ENCODE peak calls at places on chromosomes 12 and 14, in four cellular contexts. B is IMR-90, F is H1, H is H9. Q is an unnamed sample.

GRCh38 chr14:24425704-24426103 is 3.8 kb downstream of the CBLN3 start:
- DNase-seq in B (peak), F (no peak), H (no peak), Q (no peak)

GRCh38 chr14:65824285-65824977 is 411.9 kb downstream of the FUT8 start:
- DNase-seq in B (peak), F (no peak), H (peak), Q (peak)

GRCh38 chr12:49403887-49404517 is 36.7 kb downstream of the SPATS2 start:
- DNase-seq in B (no peak), F (no peak), H (no peak), Q (no peak)

GRCh38 chr12:65670775-65671174 is 153.5 kb upstream of the HMGA2 start:
- DNase-seq in B (peak), F (no peak), H (no peak), Q (no peak)

GRCh38 chr12:58502236-58502635 is 418.1 kb downstream of the LRIG3 start:
- DNase-seq in B (peak), F (no peak), H (no peak), Q (peak)

GRCh38 chr14:55438066-55438683 is 2.2 kb downstream of the TBPL2 start:
- DNase-seq in B (peak), F (no peak), H (no peak), Q (peak)

GRCh38 chr12:57605308-57606015 is 838 bp downstream of the DTX3 start:
- DNase-seq in B (no peak), F (no peak), H (no peak), Q (peak)

GRCh38 chr14:60648934-60649814 is at the start of gene SIX1:
- DNase-seq in B (peak), F (no peak), H (peak), Q (peak)

GRCh38 chr14:58199726-58200479 is at the start of gene ACTR10:
- DNase-seq in B (peak), F (peak), H (peak), Q (peak)

GRCh38 chr12:105107176-105107496 is 395 bp upstream of the WASHC4 start:
- DNase-seq in B (peak), F (no peak), H (no peak), Q (no peak)

GRCh38 chr14:102215522-102216250 is 76.0 kb downstream of the WDR20 start:
- DNase-seq in B (peak), F (no peak), H (no peak), Q (peak)

GRCh38 chr14:32313977-32314376 is 15.1 kb upstream of the AKAP6 start:
- DNase-seq in B (no peak), F (no peak), H (no peak), Q (peak)

GRCh38 chr12:16586350-16587109 is 19.4 kb downstream of the LMO3 start:
- DNase-seq in B (peak), F (no peak), H (no peak), Q (no peak)

GRCh38 chr14:59240356-59240755 is 51.9 kb downstream of the DAAM1 start:
- DNase-seq in B (no peak), F (no peak), H (no peak), Q (no peak)

GRCh38 chr14:64760146-64760755 is 56.0 kb downstream of the PLEKHG3 start:
- DNase-seq in B (peak), F (no peak), H (peak), Q (peak)

GRCh38 chr14:47763188-47763854 is 87.9 kb upstream of the MDGA2 start:
- DNase-seq in B (no peak), F (no peak), H (no peak), Q (no peak)

GRCh38 chr12:53352331-53353258 is 16.4 kb upstream of the SP7 start:
- DNase-seq in B (peak), F (no peak), H (peak), Q (peak)

GRCh38 chr12:47805417-47805816 is 14.3 kb downstream of the HDAC7 start:
- DNase-seq in B (peak), F (no peak), H (no peak), Q (no peak)

DNA sequence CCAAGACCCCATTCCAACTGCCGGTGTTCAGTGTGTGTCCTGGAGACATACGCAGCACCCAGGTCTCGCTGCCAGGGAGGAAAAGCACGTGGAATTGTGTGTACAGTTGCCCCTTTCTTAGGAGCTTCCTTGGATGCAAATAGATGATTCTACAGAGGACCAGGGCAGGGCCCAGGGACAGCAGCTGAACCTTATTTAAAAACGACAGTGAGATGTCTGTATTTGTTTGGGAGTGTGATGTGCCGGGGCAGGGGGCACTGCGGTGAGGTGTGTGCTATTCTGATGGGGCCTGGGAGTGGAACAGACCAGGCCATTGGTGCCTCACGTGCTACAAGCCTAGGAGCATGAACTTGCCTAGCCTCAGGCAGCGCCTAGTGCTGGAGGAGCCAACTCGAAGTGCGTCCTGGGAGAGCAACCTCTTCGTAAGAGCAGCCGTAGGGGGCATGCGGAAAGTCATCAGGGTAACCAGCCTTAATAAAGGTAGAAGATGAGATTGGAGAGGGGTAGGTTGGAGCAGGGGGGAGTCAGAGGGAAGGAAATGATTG is 98.3 kb upstream of the ESRRB start:
- DNase-seq in B (no peak), F (no peak), H (peak), Q (no peak)
- H4K5ac ChIP-seq in B (no peak), F (no peak), H (no peak), Q (no peak)

DNA sequence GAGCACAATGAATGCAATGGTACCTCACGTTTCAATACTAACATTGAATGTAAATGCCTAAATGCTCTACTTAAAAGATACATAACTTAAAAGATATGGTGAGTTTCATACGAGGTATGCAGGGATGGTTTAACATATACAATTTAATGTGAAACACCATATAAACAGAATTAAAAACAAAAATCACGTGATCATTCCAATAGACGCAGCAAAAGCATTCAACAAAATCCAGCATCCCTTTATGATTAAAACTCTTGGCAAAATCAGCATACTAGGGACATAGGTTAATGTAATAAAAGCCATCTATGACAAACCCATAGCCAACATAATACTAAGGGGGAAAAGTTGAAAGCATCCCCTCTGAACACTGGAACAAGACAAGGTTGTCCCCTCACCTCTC is 845.7 kb downstream of the SLC16A7 start:
- DNase-seq in B (no peak), F (no peak), H (no peak), Q (no peak)
- H4K5ac ChIP-seq in B (no peak), F (no peak), H (no peak), Q (no peak)

GRCh38 chr14:73461478-73462077 is 3.2 kb upstream of the NUMB start:
- DNase-seq in B (no peak), F (no peak), H (no peak), Q (no peak)
- H4K5ac ChIP-seq in B (peak), F (no peak), H (no peak), Q (no peak)

GRCh38 chr12:123529636-123530035 is 3.9 kb downstream of the RILPL1 start:
- DNase-seq in B (no peak), F (no peak), H (no peak), Q (no peak)

GRCh38 chr12:123524378-123524777 is 9.1 kb downstream of the RILPL1 start:
- DNase-seq in B (no peak), F (no peak), H (no peak), Q (no peak)

GRCh38 chr12:123523518-123523917 is 10.0 kb downstream of the RILPL1 start:
- DNase-seq in B (no peak), F (no peak), H (peak), Q (no peak)

GRCh38 chr12:123528858-123529257 is 4.7 kb downstream of the RILPL1 start:
- DNase-seq in B (no peak), F (no peak), H (no peak), Q (no peak)

DNA sequence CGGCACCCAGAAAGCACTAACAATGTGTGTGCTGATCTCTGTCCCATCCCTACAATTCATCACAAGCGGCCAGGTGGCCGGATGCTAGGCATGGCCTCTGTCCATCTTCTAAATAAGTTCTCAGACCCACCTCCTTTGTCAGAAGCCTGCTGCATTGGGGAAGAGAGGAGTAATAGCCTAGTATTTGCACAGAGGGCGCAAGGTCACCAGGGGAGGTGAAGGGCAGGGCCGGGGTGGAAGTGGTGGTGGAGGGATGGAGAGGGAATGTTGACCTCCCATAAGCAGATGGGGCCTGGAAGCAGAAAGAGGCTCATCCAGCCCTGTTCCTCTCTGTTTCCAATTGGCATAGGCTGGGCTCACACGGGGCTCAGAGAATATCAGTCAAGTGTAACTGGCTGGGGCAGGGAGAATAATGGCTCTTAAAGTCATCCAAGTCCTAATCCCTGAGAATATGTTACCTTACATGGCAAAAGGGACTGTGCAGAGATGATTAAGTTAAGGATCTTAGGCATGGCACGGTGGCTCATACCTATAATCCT is 6.9 kb downstream of the RILPL1 start:
- DNase-seq in B (no peak), F (no peak), H (no peak), Q (no peak)
- H4K5ac ChIP-seq in B (no peak), F (no peak), H (no peak), Q (no peak)

DNA sequence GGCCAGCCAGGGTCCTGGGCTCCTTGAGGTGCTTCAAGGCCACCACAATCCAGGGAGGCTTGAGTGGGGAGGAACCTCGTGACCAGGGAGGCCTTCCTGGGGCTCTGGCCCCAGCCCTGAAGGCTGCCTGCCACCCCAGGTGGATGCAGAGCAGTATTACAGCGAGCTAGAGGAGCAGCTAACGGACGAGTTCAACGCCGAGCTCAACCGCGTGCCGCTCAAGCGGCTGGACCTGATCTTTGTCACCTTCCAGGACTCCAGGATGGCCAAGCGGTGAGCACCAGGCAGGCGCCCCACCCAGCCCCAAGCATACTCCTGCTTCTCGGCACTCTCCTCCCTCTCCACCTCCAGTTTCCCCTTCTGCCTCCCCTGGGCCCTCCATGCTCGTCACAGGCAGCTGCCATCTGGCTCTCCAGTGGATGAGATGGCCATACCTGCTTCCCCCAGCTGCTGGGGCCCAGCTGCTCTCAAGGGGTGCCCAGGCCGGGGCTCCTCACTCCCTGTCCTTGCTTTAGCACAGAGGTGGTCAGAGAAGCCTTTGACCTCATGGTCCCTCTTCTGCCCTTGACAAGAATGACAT is 30.6 kb downstream of the NGB start:
- DNase-seq in B (no peak), F (no peak), H (no peak), Q (no peak)
- H4K5ac ChIP-seq in B (no peak), F (no peak), H (no peak), Q (no peak)

DNA sequence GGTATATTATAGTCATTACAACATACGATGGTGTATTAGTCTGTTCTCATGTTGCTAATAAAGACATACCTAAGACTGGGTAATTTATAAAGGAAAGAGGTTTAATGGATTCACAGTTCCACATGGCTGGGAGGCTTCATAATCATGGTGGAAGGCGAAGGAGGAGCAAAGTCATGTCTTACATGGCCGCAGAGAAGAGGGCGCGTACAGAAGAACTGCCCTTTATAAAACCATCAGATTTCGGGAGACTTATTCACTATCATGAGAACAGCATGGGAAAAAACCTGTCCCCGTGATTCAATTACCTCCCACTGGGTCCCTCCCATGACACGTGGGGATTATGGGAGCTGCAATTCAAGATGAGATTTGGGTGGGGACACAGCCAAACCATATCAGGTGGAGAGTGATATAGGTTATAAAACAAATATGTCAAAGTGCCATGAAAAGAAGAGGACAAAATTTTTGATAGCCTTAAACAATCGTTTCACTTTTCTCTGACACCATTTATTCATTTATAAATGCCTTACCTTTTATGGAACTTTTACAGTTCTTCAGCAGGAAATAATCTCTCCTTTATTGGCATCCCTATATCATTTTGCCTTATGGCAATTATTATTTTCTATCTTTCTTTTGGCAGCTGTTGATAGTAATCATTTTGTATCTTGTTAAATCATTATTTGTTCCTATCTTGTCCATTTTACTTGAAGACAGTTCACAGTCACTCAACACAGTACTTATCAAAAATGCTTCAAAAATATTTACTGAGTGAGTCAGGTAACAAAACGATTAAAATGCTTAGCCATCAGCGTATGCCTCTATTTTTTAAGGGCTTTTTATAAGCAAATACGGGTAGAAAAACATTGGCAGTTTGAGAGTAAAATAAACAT is 196.0 kb downstream of the RAD51B start:
- DNase-seq in B (peak), F (no peak), H (no peak), Q (no peak)
- H4K5ac ChIP-seq in B (no peak), F (no peak), H (no peak), Q (no peak)

GRCh38 chr12:50803230-50803629 is 39.3 kb downstream of the ATF1 start:
- DNase-seq in B (no peak), F (no peak), H (no peak), Q (no peak)

GRCh38 chr12:50799908-50800307 is 36.0 kb downstream of the ATF1 start:
- DNase-seq in B (no peak), F (no peak), H (no peak), Q (peak)
- H4K5ac ChIP-seq in B (no peak), F (no peak), H (no peak), Q (no peak)

GRCh38 chr12:93567174-93567573 is 5.3 kb upstream of the SOCS2 start:
- DNase-seq in B (no peak), F (no peak), H (no peak), Q (no peak)
- H4K5ac ChIP-seq in B (no peak), F (no peak), H (no peak), Q (no peak)

GRCh38 chr12:67327466-67327865 is 58.3 kb downstream of the CAND1 start:
- DNase-seq in B (no peak), F (no peak), H (no peak), Q (no peak)
- H4K5ac ChIP-seq in B (no peak), F (no peak), H (no peak), Q (no peak)

GRCh38 chr12:131226345-131227265 is 272.9 kb downstream of the ADGRD1 start:
- DNase-seq in B (no peak), F (no peak), H (peak), Q (no peak)
- H4K5ac ChIP-seq in B (no peak), F (no peak), H (no peak), Q (no peak)

Q was measured in mesendoderm.